ENCODE peak calls at places on chromosomes 13 and 19, in four cellular contexts. W, M, K and Q are unnamed samples.
A peak's percentile ranks its signal among the peaks of the same experiment; 100 is the strongest.

GRCh38 chr13:107130516-107130915 is 562.6 kb upstream of the ARGLU1 start:
- DNase-seq in W (no peak), M (no peak), K (no peak), Q (no peak)

GRCh38 chr13:104625196-104625595 is 1559.0 kb upstream of the SLC10A2 start:
- DNase-seq in W (no peak), M (no peak), K (no peak), Q (no peak)

GRCh38 chr13:102131246-102131645 is 270.6 kb downstream of the FGF14 start:
- DNase-seq in M (no peak), K (no peak), W (no peak), Q (no peak)

GRCh38 chr13:30718661-30719520 is 16.5 kb upstream of the ALOX5AP start:
- DNase-seq in K (peak; percentile 86), M (no peak), W (no peak), Q (no peak)

GRCh38 chr13:75357576-75358295 is 124.2 kb downstream of the TBC1D4 start:
- DNase-seq in K (no peak), M (no peak), W (peak; percentile 26), Q (no peak)

GRCh38 chr19:10625003-10625761 is at the start of gene SLC44A2:
- DNase-seq in M (no peak), K (peak; percentile 76), W (peak; percentile 80), Q (peak; percentile 94)

GRCh38 chr19:29620931-29621351 is 14.9 kb downstream of the POP4 start:
- DNase-seq in W (no peak), M (no peak), K (no peak), Q (no peak)

GRCh38 chr19:32336259-32337111 is 8.9 kb upstream of the ZNF507 start:
- DNase-seq in W (no peak), K (no peak), M (no peak), Q (no peak)

GRCh38 chr13:102400619-102401125 is 1.2 kb downstream of the FGF14 start:
- DNase-seq in W (peak; percentile 32), K (no peak), M (no peak), Q (no peak)

GRCh38 chr19:3778104-3778867 is 6.3 kb upstream of the RAX2 start:
- DNase-seq in M (no peak), W (no peak), K (no peak), Q (no peak)

GRCh38 chr19:44666852-44667251 is 4.4 kb upstream of the CEACAM19 start:
- DNase-seq in K (no peak), M (no peak), W (no peak), Q (no peak)

GRCh38 chr19:47226426-47227346 is 4.3 kb downstream of the BBC3 start:
- DNase-seq in W (peak; percentile 85), M (peak; percentile 54), K (peak; percentile 70), Q (no peak)

GRCh38 chr19:15456871-15457700 is 7.3 kb downstream of the RASAL3 start:
- DNase-seq in M (no peak), W (peak; percentile 49), K (no peak), Q (no peak)

GRCh38 chr13:74930402-74931165 is 551.4 kb downstream of the TBC1D4 start:
- DNase-seq in M (no peak), K (no peak), W (no peak), Q (no peak)

GRCh38 chr19:56105090-56105701 is 15.9 kb downstream of the ZNF787 start:
- DNase-seq in W (peak; percentile 80), M (peak; percentile 49), K (peak; percentile 34), Q (no peak)

GRCh38 chr19:1221141-1221903 is 15.7 kb downstream of the STK11 start:
- DNase-seq in M (no peak), K (no peak), W (peak; percentile 78), Q (no peak)

GRCh38 chr19:19103167-19103566 is 35.1 kb downstream of the TMEM161A start:
- DNase-seq in M (no peak), K (no peak), W (no peak), Q (no peak)

GRCh38 chr13:28819046-28819747 is 942 bp upstream of the MTUS2 start:
- DNase-seq in W (no peak), K (no peak), M (no peak), Q (no peak)

GRCh38 chr13:46648166-46648607 is 95.2 kb downstream of the LRCH1 start:
- DNase-seq in M (no peak), W (peak; percentile 47), K (no peak), Q (no peak)

GRCh38 chr19:12834976-12835757 is 788 bp upstream of the RTBDN start:
- DNase-seq in W (peak; percentile 53), M (no peak), K (no peak), Q (no peak)

GRCh38 chr19:50983625-50984292 is at the start of gene KLK7:
- DNase-seq in W (no peak), K (no peak), M (no peak), Q (no peak)

GRCh38 chr13:80048030-80048429 is 292.9 kb downstream of the SPRY2 start:
- DNase-seq in M (no peak), K (no peak), W (no peak), Q (no peak)

GRCh38 chr13:98792321-98792720 is 39.8 kb upstream of the SLC15A1 start:
- DNase-seq in W (no peak), M (no peak), K (no peak), Q (peak; percentile 15)

GRCh38 chr13:20567881-20568528 is 1.0 kb downstream of the IFT88 start:
- DNase-seq in K (no peak), M (no peak), W (no peak), Q (no peak)

GRCh38 chr13:62130016-62130970 is 714.6 kb upstream of the PCDH20 start:
- DNase-seq in M (no peak), W (no peak), K (no peak), Q (no peak)

GRCh38 chr19:39413269-39413902 is 917 bp downstream of the PLEKHG2 start:
- DNase-seq in M (peak; percentile 48), K (peak; percentile 11), W (peak; percentile 80), Q (no peak)

GRCh38 chr19:8537099-8537498 is 23.1 kb upstream of the ZNF414 start:
- DNase-seq in M (no peak), K (no peak), W (no peak), Q (no peak)

GRCh38 chr13:85313761-85314503 is 485.3 kb downstream of the SLITRK6 start:
- DNase-seq in M (no peak), K (no peak), W (no peak), Q (no peak)

GRCh38 chr19:45632468-45633196 is 6.6 kb downstream of the EML2 start:
- DNase-seq in W (peak; percentile 58), K (peak; percentile 90), M (peak; percentile 42), Q (peak; percentile 91)

GRCh38 chr13:42478531-42479156 is 95.3 kb upstream of the TNFSF11 start:
- DNase-seq in M (no peak), K (no peak), W (no peak), Q (no peak)
- TF ChIP-seq CTCF in M (no peak), K (peak; percentile 33), W (peak; percentile 40), Q (peak; percentile 54)

GRCh38 chr19:2461751-2462634 is 5.2 kb upstream of the LMNB2 start:
- DNase-seq in K (no peak), M (peak; percentile 57), W (no peak), Q (peak; percentile 85)
- TF ChIP-seq CTCF in K (no peak), M (no peak), W (no peak), Q (peak; percentile 8)

DNA sequence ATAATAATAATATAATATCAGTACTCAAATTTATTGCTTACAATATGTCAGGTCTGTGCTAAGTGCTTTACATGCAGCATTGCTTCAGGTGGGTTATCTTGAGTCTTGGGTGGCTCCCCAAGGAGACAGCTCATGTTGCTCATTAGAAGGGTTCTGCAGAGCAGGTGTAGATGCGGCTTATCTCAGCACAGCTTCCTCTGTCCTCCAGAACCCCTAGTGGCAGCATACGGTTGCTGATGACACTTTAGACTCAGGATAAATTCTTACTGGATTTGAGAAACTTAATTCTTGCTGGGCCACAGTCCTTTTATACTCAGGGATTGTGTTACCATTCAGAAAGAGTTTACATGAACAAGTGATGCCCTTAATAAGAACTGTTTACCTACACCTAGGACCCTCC is 8.9 kb downstream of the COG3 start:
- DNase-seq in W (peak; percentile 69), M (no peak), K (no peak), Q (no peak)
- TF ChIP-seq CTCF in W (peak; percentile 66), M (no peak), K (peak; percentile 15), Q (no peak)

GRCh38 chr13:39210961-39211534 is 172.8 kb downstream of the NHLRC3 start:
- DNase-seq in W (no peak), K (no peak), M (no peak), Q (no peak)
- TF ChIP-seq CTCF in W (no peak), K (no peak), M (no peak), Q (no peak)